ENCODE peak calls at places on chromosomes 6 and 20, in five cellular contexts. M is mammary epithelial cell, A is cardiac muscle cell, Z is AG04450, N is RWPE1. W is an unnamed sample.

GRCh38 chr6:39225543-39225942 is 3.7 kb downstream of the KCNK5 start:
- DNase-seq in M (no peak), A (no peak), Z (no peak), N (no peak), W (no peak)

GRCh38 chr6:158703840-158704822 is 54.3 kb downstream of the SYTL3 start:
- DNase-seq in M (peak; percentile 64), A (peak; percentile 71), Z (no peak), N (peak; percentile 82), W (no peak)

GRCh38 chr6:11373208-11373607 is 140.7 kb upstream of the NEDD9 start:
- DNase-seq in M (no peak), A (no peak), Z (no peak), N (no peak), W (no peak)

GRCh38 chr6:142728910-142729481 is 216.0 kb downstream of the HIVEP2 start:
- DNase-seq in M (no peak), A (peak; percentile 90), Z (no peak), N (no peak), W (peak; percentile 29)

GRCh38 chr6:133630651-133631050 is 258.3 kb upstream of the TCF21 start:
- DNase-seq in M (no peak), A (no peak), Z (no peak), N (no peak), W (no peak)

GRCh38 chr20:52748235-52748950 is 223.8 kb upstream of the TSHZ2 start:
- DNase-seq in M (no peak), A (peak; percentile 61), Z (no peak), N (no peak), W (no peak)

GRCh38 chr6:107185570-107185969 is 70.3 kb upstream of the BEND3 start:
- DNase-seq in M (peak; percentile 34), A (peak; percentile 57), Z (no peak), N (no peak), W (no peak)

GRCh38 chr20:38723982-38724602 is at the start of gene SLC32A1:
- DNase-seq in M (no peak), A (no peak), Z (no peak), N (no peak), W (no peak)

GRCh38 chr6:89255417-89255816 is 38.3 kb upstream of the GABRR1 start:
- DNase-seq in M (no peak), A (no peak), Z (no peak), N (no peak), W (no peak)

GRCh38 chr6:88870728-88871330 is 92.6 kb downstream of the RNGTT start:
- DNase-seq in M (peak; percentile 37), A (peak; percentile 79), Z (peak; percentile 29), N (peak; percentile 34), W (no peak)

GRCh38 chr20:63224272-63225081 is 8.5 kb upstream of the YTHDF1 start:
- DNase-seq in M (peak; percentile 44), A (peak; percentile 77), Z (no peak), N (peak; percentile 63), W (no peak)

GRCh38 chr6:72286911-72287311 is 335.0 kb upstream of the KCNQ5 start:
- DNase-seq in M (peak; percentile 12), A (peak; percentile 69), Z (peak; percentile 15), N (peak; percentile 5), W (peak; percentile 4)

GRCh38 chr20:17790308-17790707 is 90.5 kb downstream of the BANF2 start:
- DNase-seq in M (no peak), A (no peak), Z (no peak), N (no peak), W (no peak)

GRCh38 chr6:116328528-116328903 is 42.2 kb upstream of the DSE start:
- DNase-seq in M (no peak), A (peak; percentile 62), Z (no peak), N (no peak), W (no peak)

GRCh38 chr6:7725412-7725811 is 487 bp upstream of the BMP6 start:
- DNase-seq in M (no peak), A (no peak), Z (no peak), N (no peak), W (no peak)

GRCh38 chr20:31496761-31497295 is 17.4 kb upstream of the HM13 start:
- DNase-seq in M (no peak), A (peak; percentile 77), Z (no peak), N (no peak), W (no peak)

GRCh38 chr6:53244958-53245357 is 96.3 kb upstream of the GCM1 start:
- DNase-seq in M (no peak), A (no peak), Z (no peak), N (no peak), W (no peak)

GRCh38 chr20:41476013-41476441 is 109.4 kb upstream of the EMILIN3 start:
- DNase-seq in M (peak; percentile 70), A (peak; percentile 77), Z (peak; percentile 21), N (peak; percentile 51), W (peak; percentile 52)

GRCh38 chr20:2387180-2387577 is 6.5 kb downstream of the TGM6 start:
- DNase-seq in M (no peak), A (peak; percentile 10), Z (no peak), N (peak; percentile 65), W (no peak)

GRCh38 chr20:36307412-36308317 is 1.5 kb downstream of the DLGAP4 start:
- DNase-seq in M (no peak), A (no peak), Z (no peak), N (no peak), W (no peak)

GRCh38 chr6:41966961-41967311 is 25.3 kb upstream of the CCND3 start:
- DNase-seq in M (peak; percentile 77), A (peak; percentile 65), Z (peak; percentile 34), N (peak; percentile 72), W (no peak)

GRCh38 chr6:2626381-2626780 is 124.3 kb downstream of the MYLK4 start:
- DNase-seq in M (peak; percentile 8), A (peak; percentile 64), Z (no peak), N (no peak), W (no peak)

GRCh38 chr20:10090588-10091166 is 55.9 kb downstream of the ANKEF1 start:
- DNase-seq in M (peak; percentile 58), A (peak; percentile 75), Z (peak; percentile 18), N (peak; percentile 64), W (no peak)
- TF ChIP-seq CTCF in M (peak; percentile 91), A (peak; percentile 87), Z (peak; percentile 91), N (peak; percentile 89), W (peak; percentile 87)

GRCh38 chr6:145214570-145214969 is 520.8 kb downstream of the EPM2A start:
- DNase-seq in M (peak; percentile 10), A (peak; percentile 52), Z (no peak), N (peak; percentile 14), W (peak; percentile 12)
- TF ChIP-seq CTCF in M (peak; percentile 49), A (peak; percentile 55), Z (peak; percentile 59), N (peak; percentile 68), W (peak; percentile 43)

DNA sequence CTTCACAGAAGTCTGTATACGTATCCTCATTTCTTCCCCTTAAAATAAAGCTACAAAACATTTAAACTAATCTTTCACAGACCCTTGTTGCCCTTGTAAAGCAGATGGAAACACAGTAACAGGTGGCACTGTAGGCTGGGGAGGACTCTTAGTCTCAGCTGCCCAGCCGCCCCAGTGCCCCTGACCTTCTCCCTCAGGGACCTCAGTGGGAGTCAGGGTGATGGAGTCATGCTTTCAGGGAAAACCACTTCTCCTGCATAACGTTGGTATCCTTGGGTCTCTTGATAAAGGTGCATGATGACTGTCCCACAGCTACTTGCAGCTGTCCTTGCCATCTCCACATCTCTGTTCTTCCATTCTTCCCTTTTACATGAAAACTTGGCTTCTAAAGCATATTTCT is 198.6 kb downstream of the CDKAL1 start:
- DNase-seq in M (no peak), A (no peak), Z (no peak), N (no peak), W (no peak)
- TF ChIP-seq CTCF in M (no peak), A (no peak), Z (no peak), N (no peak), W (no peak)

GRCh38 chr6:108714012-108714773 is 134.0 kb upstream of the ARMC2 start:
- DNase-seq in M (no peak), A (peak; percentile 80), Z (no peak), N (no peak), W (no peak)

GRCh38 chr6:108711094-108711493 is 137.1 kb upstream of the ARMC2 start:
- DNase-seq in M (no peak), A (no peak), Z (no peak), N (no peak), W (no peak)

GRCh38 chr6:108711831-108712230 is 136.4 kb upstream of the ARMC2 start:
- DNase-seq in M (no peak), A (peak; percentile 54), Z (no peak), N (no peak), W (no peak)

GRCh38 chr6:108714774-108715414 is 133.3 kb upstream of the ARMC2 start:
- DNase-seq in M (no peak), A (peak; percentile 38), Z (no peak), N (no peak), W (no peak)

DNA sequence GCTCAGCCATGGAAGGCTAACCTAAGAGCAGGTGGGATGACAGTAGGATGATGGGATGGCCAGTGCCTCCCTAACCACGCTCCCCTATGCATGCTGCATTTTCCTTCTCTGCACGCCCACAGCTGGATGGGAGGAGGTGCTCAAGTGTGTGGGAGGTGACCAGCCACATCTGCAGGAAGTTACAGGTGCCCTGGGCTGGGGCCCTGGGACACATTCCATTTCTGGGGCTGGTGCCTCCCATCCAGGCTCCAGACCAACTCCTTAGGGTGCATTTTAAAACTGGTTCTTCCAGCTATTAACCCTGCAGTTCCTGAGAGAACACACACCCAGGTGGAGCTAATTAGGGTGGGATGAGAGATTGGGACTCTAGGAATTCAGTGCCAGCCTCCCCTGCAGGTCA is 135.3 kb upstream of the ARMC2 start:
- DNase-seq in M (no peak), A (no peak), Z (no peak), N (no peak), W (no peak)
- TF ChIP-seq CTCF in M (no peak), A (no peak), Z (no peak), N (no peak), W (no peak)

GRCh38 chr20:51622004-51622874 is 79.7 kb upstream of the NFATC2 start:
- DNase-seq in M (no peak), A (no peak), Z (no peak), N (no peak), W (no peak)

GRCh38 chr20:51628533-51629398 is 86.2 kb upstream of the NFATC2 start:
- DNase-seq in M (no peak), A (peak; percentile 90), Z (no peak), N (no peak), W (no peak)

GRCh38 chr20:51623255-51623654 is 80.7 kb upstream of the NFATC2 start:
- DNase-seq in M (no peak), A (no peak), Z (no peak), N (no peak), W (no peak)

GRCh38 chr20:51625105-51625504 is 82.6 kb upstream of the NFATC2 start:
- DNase-seq in M (no peak), A (no peak), Z (no peak), N (no peak), W (no peak)

GRCh38 chr20:51624157-51624731 is 81.7 kb upstream of the NFATC2 start:
- DNase-seq in M (peak; percentile 42), A (peak; percentile 76), Z (no peak), N (peak; percentile 88), W (no peak)
- TF ChIP-seq CTCF in M (peak; percentile 70), A (peak; percentile 73), Z (peak; percentile 71), N (peak; percentile 95), W (peak; percentile 76)

W was measured in AG09319.